ENCODE peak calls at places on chromosomes 16 and 17, in eight cellular contexts. One of them, this sample, is unnamed.

GRCh38 chr17:63834431-63835166 is 7.1 kb upstream of the FTSJ3 start:
- DNase-seq in nucleus accumbens: no peak
- DNase-seq in astrocyte of the cerebellum: no peak
- DNase-seq in NCI-H1105 treated with DMSO at 0.1 percent for 48 hours: peak
- DNase-seq in immature natural killer cell: peak
- DNase-seq in fibroblast of lung: peak
- DNase-seq in activated CD4-positive, alpha-beta memory T cell treated with anti-CD3 and anti-CD28 coated beads for 36 hours: peak
- DNase-seq in NCI-H2081: peak
- DNase-seq in this sample: peak

GRCh38 chr16:77273815-77274214 is 74.6 kb downstream of the SYCE1L start:
- DNase-seq in nucleus accumbens: no peak
- DNase-seq in astrocyte of the cerebellum: peak
- DNase-seq in NCI-H1105 treated with DMSO at 0.1 percent for 48 hours: no peak
- DNase-seq in immature natural killer cell: no peak
- DNase-seq in fibroblast of lung: peak
- DNase-seq in activated CD4-positive, alpha-beta memory T cell treated with anti-CD3 and anti-CD28 coated beads for 36 hours: no peak
- DNase-seq in NCI-H2081: no peak
- DNase-seq in this sample: peak

GRCh38 chr17:4808378-4808767 is 1.4 kb downstream of the PLD2 start:
- DNase-seq in nucleus accumbens: no peak
- DNase-seq in astrocyte of the cerebellum: no peak
- DNase-seq in NCI-H1105 treated with DMSO at 0.1 percent for 48 hours: no peak
- DNase-seq in immature natural killer cell: no peak
- DNase-seq in fibroblast of lung: no peak
- DNase-seq in activated CD4-positive, alpha-beta memory T cell treated with anti-CD3 and anti-CD28 coated beads for 36 hours: no peak
- DNase-seq in NCI-H2081: no peak
- DNase-seq in this sample: no peak

GRCh38 chr17:77649717-77650211 is 308.7 kb upstream of the TNRC6C start:
- DNase-seq in nucleus accumbens: no peak
- DNase-seq in astrocyte of the cerebellum: no peak
- DNase-seq in NCI-H1105 treated with DMSO at 0.1 percent for 48 hours: no peak
- DNase-seq in immature natural killer cell: no peak
- DNase-seq in fibroblast of lung: peak
- DNase-seq in activated CD4-positive, alpha-beta memory T cell treated with anti-CD3 and anti-CD28 coated beads for 36 hours: no peak
- DNase-seq in NCI-H2081: no peak
- DNase-seq in this sample: peak

GRCh38 chr16:11836653-11837244 is 14.6 kb downstream of the RSL1D1 start:
- DNase-seq in nucleus accumbens: no peak
- DNase-seq in astrocyte of the cerebellum: peak
- DNase-seq in NCI-H1105 treated with DMSO at 0.1 percent for 48 hours: no peak
- DNase-seq in immature natural killer cell: no peak
- DNase-seq in fibroblast of lung: peak
- DNase-seq in activated CD4-positive, alpha-beta memory T cell treated with anti-CD3 and anti-CD28 coated beads for 36 hours: no peak
- DNase-seq in NCI-H2081: no peak
- DNase-seq in this sample: no peak

GRCh38 chr16:80583466-80583865 is 42.7 kb downstream of the DYNLRB2 start:
- DNase-seq in nucleus accumbens: no peak
- DNase-seq in astrocyte of the cerebellum: peak
- DNase-seq in NCI-H1105 treated with DMSO at 0.1 percent for 48 hours: no peak
- DNase-seq in immature natural killer cell: no peak
- DNase-seq in fibroblast of lung: peak
- DNase-seq in activated CD4-positive, alpha-beta memory T cell treated with anti-CD3 and anti-CD28 coated beads for 36 hours: peak
- DNase-seq in NCI-H2081: no peak
- DNase-seq in this sample: no peak

GRCh38 chr16:88479795-88480760 is 27.0 kb downstream of the ZFPM1 start:
- DNase-seq in nucleus accumbens: no peak
- DNase-seq in astrocyte of the cerebellum: no peak
- DNase-seq in NCI-H1105 treated with DMSO at 0.1 percent for 48 hours: no peak
- DNase-seq in immature natural killer cell: peak
- DNase-seq in fibroblast of lung: no peak
- DNase-seq in activated CD4-positive, alpha-beta memory T cell treated with anti-CD3 and anti-CD28 coated beads for 36 hours: peak
- DNase-seq in NCI-H2081: peak
- DNase-seq in this sample: peak

GRCh38 chr17:76452102-76452645 is 778 bp downstream of the UBE2O start:
- DNase-seq in nucleus accumbens: no peak
- DNase-seq in astrocyte of the cerebellum: no peak
- DNase-seq in NCI-H1105 treated with DMSO at 0.1 percent for 48 hours: no peak
- DNase-seq in immature natural killer cell: no peak
- DNase-seq in fibroblast of lung: no peak
- DNase-seq in activated CD4-positive, alpha-beta memory T cell treated with anti-CD3 and anti-CD28 coated beads for 36 hours: peak
- DNase-seq in NCI-H2081: no peak
- DNase-seq in this sample: no peak

GRCh38 chr17:74872313-74873035 is at the start of gene FDXR:
- DNase-seq in nucleus accumbens: no peak
- DNase-seq in astrocyte of the cerebellum: no peak
- DNase-seq in NCI-H1105 treated with DMSO at 0.1 percent for 48 hours: peak
- DNase-seq in immature natural killer cell: no peak
- DNase-seq in fibroblast of lung: no peak
- DNase-seq in activated CD4-positive, alpha-beta memory T cell treated with anti-CD3 and anti-CD28 coated beads for 36 hours: no peak
- DNase-seq in NCI-H2081: no peak
- DNase-seq in this sample: no peak